ENCODE peak calls at places on chromosomes 3 and 15, in eight cellular contexts. U, P, I, B, T, E, X and W are unnamed samples.

GRCh38 chr3:124887177-124887995 is at the start of gene ITGB5:
- DNase-seq in U (peak), P (peak), I (peak), B (peak), T (peak), E (peak), X (peak), W (peak)

GRCh38 chr3:36842275-36842674 is 77.9 kb upstream of the DCLK3 start:
- DNase-seq in U (no peak), P (no peak), I (no peak), B (no peak), T (no peak), E (no peak), X (no peak), W (no peak)

GRCh38 chr3:9420850-9421549 is 23.6 kb downstream of the SETD5 start:
- DNase-seq in U (no peak), P (no peak), I (peak), B (no peak), T (no peak), E (no peak), X (peak), W (no peak)

GRCh38 chr3:60086811-60087210 is 1037.0 kb upstream of the CFAP20DC start:
- DNase-seq in U (no peak), P (no peak), I (peak), B (no peak), T (no peak), E (no peak), X (no peak), W (peak)

GRCh38 chr3:192207661-192208060 is 519.7 kb downstream of the FGF12 start:
- DNase-seq in U (no peak), P (peak), I (no peak), B (no peak), T (no peak), E (peak), X (no peak), W (no peak)

GRCh38 chr3:46922426-46922825 is 44.9 kb downstream of the PTH1R start:
- DNase-seq in U (no peak), P (no peak), I (no peak), B (no peak), T (no peak), E (no peak), X (no peak), W (no peak)

GRCh38 chr3:27141668-27142067 is 227.5 kb downstream of the NEK10 start:
- DNase-seq in U (no peak), P (no peak), I (peak), B (no peak), T (no peak), E (no peak), X (no peak), W (no peak)

GRCh38 chr3:173823911-173824460 is 426.4 kb downstream of the NLGN1 start:
- DNase-seq in U (no peak), P (no peak), I (no peak), B (no peak), T (no peak), E (no peak), X (peak), W (no peak)

GRCh38 chr3:195566797-195567196 is 16.9 kb downstream of the APOD start:
- DNase-seq in U (no peak), P (no peak), I (no peak), B (no peak), T (no peak), E (no peak), X (no peak), W (no peak)

GRCh38 chr3:45992820-45993219 is 2.8 kb downstream of the FYCO1 start:
- DNase-seq in U (no peak), P (no peak), I (no peak), B (no peak), T (peak), E (no peak), X (peak), W (no peak)

GRCh38 chr15:81940467-81941451 is 105.1 kb downstream of the MEX3B start:
- DNase-seq in U (no peak), P (no peak), I (peak), B (no peak), T (no peak), E (no peak), X (peak), W (peak)

GRCh38 chr3:132231633-132232032 is 85.6 kb upstream of the ACP3 start:
- DNase-seq in U (no peak), P (no peak), I (peak), B (no peak), T (peak), E (no peak), X (peak), W (peak)

GRCh38 chr3:147816770-147817169 is 407.6 kb downstream of the ZIC1 start:
- DNase-seq in U (peak), P (peak), I (peak), B (peak), T (no peak), E (no peak), X (peak), W (peak)

GRCh38 chr3:124201786-124202185 is 209.9 kb upstream of the ROPN1 start:
- DNase-seq in U (no peak), P (no peak), I (no peak), B (no peak), T (no peak), E (peak), X (no peak), W (no peak)

GRCh38 chr3:38519000-38519399 is 22.9 kb downstream of the EXOG start:
- DNase-seq in U (no peak), P (no peak), I (no peak), B (no peak), T (peak), E (no peak), X (no peak), W (no peak)

GRCh38 chr15:67512140-67512539 is 8.8 kb upstream of the C15orf61 start:
- DNase-seq in U (no peak), P (no peak), I (no peak), B (no peak), T (no peak), E (no peak), X (no peak), W (no peak)

GRCh38 chr3:45984331-45985312 is 11.0 kb downstream of the FYCO1 start:
- DNase-seq in U (no peak), P (no peak), I (peak), B (no peak), T (peak), E (no peak), X (peak), W (no peak)

GRCh38 chr3:130939753-130940152 is 45.9 kb downstream of the ATP2C1 start:
- DNase-seq in U (no peak), P (no peak), I (peak), B (no peak), T (no peak), E (no peak), X (peak), W (no peak)

GRCh38 chr15:56984681-56985515 is 66.5 kb downstream of the TCF12 start:
- DNase-seq in U (no peak), P (no peak), I (peak), B (no peak), T (peak), E (no peak), X (peak), W (no peak)

GRCh38 chr3:192170031-192170430 is 557.3 kb downstream of the FGF12 start:
- DNase-seq in U (no peak), P (no peak), I (no peak), B (no peak), T (no peak), E (no peak), X (no peak), W (no peak)

GRCh38 chr3:170483485-170484262 is 65.0 kb downstream of the CLDN11 start:
- DNase-seq in U (no peak), P (no peak), I (no peak), B (no peak), T (no peak), E (no peak), X (no peak), W (no peak)

GRCh38 chr15:65980824-65981456 is 111.6 kb downstream of the RAB11A start:
- DNase-seq in U (peak), P (peak), I (peak), B (peak), T (peak), E (peak), X (peak), W (peak)

GRCh38 chr3:165078293-165078692 is at the start of gene SI:
- DNase-seq in U (no peak), P (no peak), I (no peak), B (no peak), T (no peak), E (no peak), X (no peak), W (no peak)

GRCh38 chr3:67685499-67685898 is 31.1 kb upstream of the SUCLG2 start:
- DNase-seq in U (no peak), P (no peak), I (peak), B (no peak), T (no peak), E (no peak), X (no peak), W (no peak)

GRCh38 chr3:85603378-85603777 is 644.6 kb downstream of the CADM2 start:
- DNase-seq in U (no peak), P (no peak), I (no peak), B (no peak), T (no peak), E (no peak), X (no peak), W (no peak)

GRCh38 chr3:166444756-166445155 is 607.5 kb upstream of the BCHE start:
- DNase-seq in U (no peak), P (no peak), I (no peak), B (no peak), T (no peak), E (no peak), X (no peak), W (no peak)

GRCh38 chr3:171565671-171566070 is 105.5 kb upstream of the TNIK start:
- DNase-seq in U (no peak), P (no peak), I (peak), B (no peak), T (peak), E (no peak), X (peak), W (peak)

GRCh38 chr3:195259564-195260285 is 11.2 kb downstream of the XXYLT1 start:
- DNase-seq in U (peak), P (peak), I (peak), B (peak), T (peak), E (peak), X (peak), W (peak)

GRCh38 chr15:93562752-93563151 is 473.7 kb upstream of the RGMA start:
- DNase-seq in U (no peak), P (no peak), I (no peak), B (peak), T (no peak), E (no peak), X (no peak), W (no peak)

GRCh38 chr3:139538733-139539132 is 809 bp downstream of the RBP1 start:
- DNase-seq in U (peak), P (no peak), I (peak), B (peak), T (no peak), E (peak), X (peak), W (peak)

GRCh38 chr3:103517013-103517412 is 1082.2 kb downstream of the ZPLD1 start:
- DNase-seq in U (no peak), P (no peak), I (no peak), B (no peak), T (no peak), E (no peak), X (no peak), W (no peak)

GRCh38 chr3:149590691-149591441 is 67.0 kb downstream of the WWTR1 start:
- DNase-seq in U (no peak), P (no peak), I (no peak), B (no peak), T (no peak), E (no peak), X (no peak), W (no peak)

GRCh38 chr15:28974142-28974541 is 88.4 kb downstream of the APBA2 start:
- DNase-seq in U (no peak), P (no peak), I (no peak), B (no peak), T (no peak), E (no peak), X (no peak), W (no peak)

GRCh38 chr15:43408789-43409188 is 37.9 kb downstream of the TUBGCP4 start:
- DNase-seq in U (no peak), P (no peak), I (no peak), B (no peak), T (no peak), E (no peak), X (peak), W (no peak)

GRCh38 chr3:67073812-67074211 is 75.7 kb downstream of the KBTBD8 start:
- DNase-seq in U (no peak), P (no peak), I (no peak), B (no peak), T (no peak), E (no peak), X (no peak), W (no peak)

DNA sequence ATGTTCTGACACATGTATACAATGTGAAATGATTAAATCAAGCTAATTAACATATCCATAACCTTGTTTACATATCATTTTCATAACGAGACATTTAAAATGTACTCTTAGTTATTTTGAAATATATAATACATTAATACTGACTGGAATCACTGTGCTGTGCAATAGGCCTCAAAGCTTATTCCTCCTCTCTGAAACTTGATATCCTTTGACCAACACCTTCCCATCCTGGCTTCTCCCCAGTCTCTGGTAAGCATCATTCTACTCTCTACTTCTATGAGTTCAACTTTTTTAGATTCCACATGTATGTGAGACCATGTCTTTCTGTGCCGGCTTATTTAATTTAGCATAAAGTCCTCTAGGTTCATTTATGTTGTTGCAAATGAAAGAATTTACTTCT is 47.1 kb upstream of the IL20RB start:
- DNase-seq in U (no peak), P (no peak), I (no peak), B (no peak), T (no peak), E (no peak), X (no peak), W (no peak)
- H3K4me3 ChIP-seq in U (no peak), P (no peak), I (no peak), B (no peak), T (no peak), E (no peak), X (no peak), W (no peak)

GRCh38 chr3:189773056-189773455 is 141.9 kb downstream of the TP63 start:
- DNase-seq in U (no peak), P (no peak), I (peak), B (no peak), T (peak), E (no peak), X (peak), W (no peak)
- H3K4me3 ChIP-seq in U (no peak), P (no peak), I (no peak), B (no peak), T (no peak), E (no peak), X (no peak), W (no peak)

GRCh38 chr3:42654331-42655201 is 1.1 kb downstream of the ZBTB47 start:
- DNase-seq in U (peak), P (peak), I (peak), B (peak), T (peak), E (peak), X (peak), W (no peak)

GRCh38 chr3:42652251-42652610 is 1.3 kb upstream of the ZBTB47 start:
- DNase-seq in U (no peak), P (no peak), I (no peak), B (no peak), T (no peak), E (no peak), X (no peak), W (no peak)

GRCh38 chr3:42652611-42653302 is 740 bp upstream of the ZBTB47 start:
- DNase-seq in U (peak), P (peak), I (peak), B (peak), T (peak), E (peak), X (peak), W (peak)

GRCh38 chr3:42653303-42653559 is 266 bp upstream of the ZBTB47 start:
- DNase-seq in U (no peak), P (no peak), I (no peak), B (no peak), T (no peak), E (no peak), X (no peak), W (no peak)

DNA sequence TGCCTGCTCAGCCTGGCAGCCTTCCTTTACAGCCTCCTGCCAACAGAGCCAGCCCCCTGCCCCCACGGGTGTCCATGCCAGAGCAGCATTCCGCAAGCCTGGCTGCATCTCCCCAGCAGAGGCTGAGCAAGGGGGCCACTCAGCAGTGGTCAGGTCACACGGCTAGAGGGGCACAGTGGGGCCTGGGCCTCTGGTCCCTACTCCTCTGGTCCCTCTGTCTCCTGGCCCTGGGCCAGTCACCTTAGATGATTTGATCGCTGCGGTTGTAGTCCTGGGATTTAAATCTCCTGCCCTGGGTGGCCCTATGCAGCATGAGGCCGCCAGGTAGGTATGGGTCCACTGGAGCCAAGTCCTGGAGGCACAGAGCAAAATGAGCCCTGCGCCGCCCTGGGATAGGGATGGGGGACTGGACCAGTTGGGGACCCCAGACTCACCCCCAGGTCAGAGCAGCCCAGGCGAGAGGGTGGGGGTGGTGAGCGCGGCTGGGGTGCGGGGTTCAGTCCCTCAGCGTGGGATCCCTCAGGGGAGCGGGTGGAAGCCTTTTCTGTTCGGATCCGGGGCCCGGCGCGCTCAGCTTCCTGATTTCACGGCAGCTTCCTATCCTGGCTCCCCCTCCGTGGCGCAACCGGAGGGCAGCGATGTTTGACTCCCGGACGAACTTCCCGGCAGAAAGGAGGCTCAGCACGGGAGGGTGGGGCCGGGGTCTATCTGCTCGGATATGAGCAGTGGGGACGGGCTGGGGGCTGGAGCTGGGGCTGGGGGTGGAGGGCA is at the start of gene ZBTB47:
- DNase-seq in U (peak), P (peak), I (peak), B (peak), T (no peak), E (peak), X (peak), W (no peak)
- H3K4me3 ChIP-seq in U (peak), P (peak), I (peak), B (peak), T (peak), E (peak), X (peak), W (peak)

GRCh38 chr3:134602440-134602814 is 48.4 kb downstream of the KY start:
- DNase-seq in U (no peak), P (no peak), I (no peak), B (no peak), T (no peak), E (no peak), X (no peak), W (no peak)

GRCh38 chr3:134600166-134600670 is 50.6 kb downstream of the KY start:
- DNase-seq in U (no peak), P (no peak), I (peak), B (no peak), T (no peak), E (no peak), X (peak), W (no peak)

GRCh38 chr3:134598813-134599563 is 51.8 kb downstream of the KY start:
- DNase-seq in U (no peak), P (no peak), I (no peak), B (no peak), T (no peak), E (no peak), X (no peak), W (no peak)

GRCh38 chr3:134601539-134602439 is 49.0 kb downstream of the KY start:
- DNase-seq in U (no peak), P (no peak), I (peak), B (no peak), T (peak), E (no peak), X (peak), W (peak)

GRCh38 chr3:134600685-134601502 is 49.9 kb downstream of the KY start:
- DNase-seq in U (peak), P (peak), I (peak), B (peak), T (peak), E (peak), X (peak), W (peak)
- H3K4me3 ChIP-seq in U (no peak), P (no peak), I (no peak), B (peak), T (no peak), E (no peak), X (peak), W (peak)

GRCh38 chr3:6779140-6779539 is 81.8 kb upstream of the GRM7 start:
- DNase-seq in U (no peak), P (no peak), I (no peak), B (no peak), T (no peak), E (no peak), X (no peak), W (no peak)

GRCh38 chr3:6785726-6786125 is 75.2 kb upstream of the GRM7 start:
- DNase-seq in U (no peak), P (no peak), I (no peak), B (no peak), T (no peak), E (no peak), X (no peak), W (no peak)

DNA sequence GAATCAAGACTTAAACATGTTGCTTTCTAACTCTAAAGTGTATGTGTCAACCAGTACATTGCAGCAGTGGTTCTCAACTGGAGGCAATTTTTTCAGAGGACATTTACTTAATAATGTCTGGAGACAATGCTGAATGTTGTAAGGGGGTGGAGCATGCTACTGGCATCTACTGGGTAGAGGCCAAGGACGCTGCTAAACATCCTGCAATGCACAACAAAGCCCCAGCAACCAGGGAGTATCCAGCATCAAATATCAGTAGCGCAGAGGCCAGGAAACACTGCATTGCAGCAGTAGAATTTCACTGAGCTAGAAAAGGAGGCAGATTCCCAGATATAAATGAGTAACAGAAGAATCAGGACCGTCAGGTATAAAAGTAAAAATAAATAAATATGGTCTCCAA is 79.8 kb upstream of the GRM7 start:
- DNase-seq in U (no peak), P (no peak), I (no peak), B (no peak), T (no peak), E (no peak), X (no peak), W (no peak)
- H3K4me3 ChIP-seq in U (no peak), P (no peak), I (no peak), B (no peak), T (no peak), E (no peak), X (no peak), W (no peak)

DNA sequence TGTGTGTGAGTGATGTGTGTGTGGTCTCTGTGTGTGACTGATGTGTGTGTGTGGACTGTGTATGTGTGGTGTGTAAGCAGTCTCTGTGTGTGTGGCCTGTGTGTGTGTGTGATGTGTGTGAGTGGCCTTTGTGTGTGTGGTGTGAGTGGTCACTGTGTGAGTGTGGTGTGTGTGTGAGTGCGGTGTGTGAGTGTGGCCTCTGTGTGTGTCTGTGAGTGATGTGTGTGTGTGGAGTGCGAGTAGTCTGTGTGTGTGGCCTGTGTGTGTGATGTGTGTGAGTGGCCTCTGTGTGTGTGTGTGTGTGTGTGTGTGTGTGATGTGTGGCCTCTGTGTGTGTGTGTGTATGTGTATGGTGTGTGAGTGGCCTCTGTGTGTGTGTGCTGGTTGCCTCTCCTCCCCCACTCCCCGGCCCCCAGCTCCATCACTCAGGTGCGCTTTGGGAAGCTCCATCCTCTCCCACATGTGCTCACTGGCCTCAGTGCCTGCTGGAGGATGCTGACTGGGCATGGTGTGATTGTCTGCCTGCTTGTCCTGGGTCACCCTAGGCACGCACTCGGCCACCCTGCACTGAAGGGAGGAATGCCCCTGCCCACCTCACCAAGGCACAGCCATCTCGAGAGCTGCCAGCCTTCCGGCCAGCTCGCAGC is 8.7 kb downstream of the LINGO1 start:
- DNase-seq in U (no peak), P (no peak), I (no peak), B (no peak), T (no peak), E (no peak), X (peak), W (no peak)
- H3K4me3 ChIP-seq in U (no peak), P (no peak), I (no peak), B (no peak), T (no peak), E (no peak), X (no peak), W (no peak)